ENCODE peak calls at places on chromosome 3, in six cellular contexts. B is COR-L47, K is cerebellar cortex, S is EH, I is memory B cell, N is G401. Y is an unnamed sample.
A peak's percentile ranks its signal among the peaks of the same experiment; 100 is the strongest.

GRCh38 chr3:155778441-155778840 is 27.6 kb downstream of the C3orf33 start:
- DNase-seq in B (no peak), K (no peak), S (peak; percentile 39), I (no peak), N (no peak), Y (no peak)

GRCh38 chr3:188901126-188901525 is 270.6 kb upstream of the TPRG1 start:
- DNase-seq in B (no peak), K (no peak), S (peak; percentile 77), I (no peak), N (no peak), Y (no peak)

GRCh38 chr3:140050396-140050795 is 115.4 kb downstream of the CLSTN2 start:
- DNase-seq in B (no peak), K (no peak), S (no peak), I (no peak), N (no peak), Y (no peak)

GRCh38 chr3:81462921-81463320 is 298.5 kb downstream of the GBE1 start:
- DNase-seq in B (no peak), K (no peak), S (no peak), I (no peak), N (no peak), Y (no peak)

GRCh38 chr3:196518999-196519737 is 4.0 kb upstream of the SMCO1 start:
- DNase-seq in B (peak; percentile 74), K (peak; percentile 75), S (peak; percentile 78), I (no peak), N (peak; percentile 45), Y (peak; percentile 93)

GRCh38 chr3:10370429-10370828 is 49.5 kb upstream of the SEC13 start:
- DNase-seq in B (no peak), K (peak; percentile 57), S (peak; percentile 72), I (no peak), N (peak; percentile 71), Y (peak; percentile 10)

GRCh38 chr3:160395297-160395696 is 3.7 kb downstream of the IFT80 start:
- DNase-seq in B (no peak), K (peak; percentile 40), S (peak; percentile 86), I (no peak), N (peak; percentile 18), Y (no peak)

GRCh38 chr3:45110185-45110833 is 35.9 kb downstream of the CDCP1 start:
- DNase-seq in B (no peak), K (no peak), S (peak; percentile 40), I (no peak), N (no peak), Y (peak; percentile 78)

GRCh38 chr3:71305246-71306206 is 278.0 kb downstream of the FOXP1 start:
- DNase-seq in B (peak; percentile 4), K (no peak), S (no peak), I (no peak), N (no peak), Y (peak; percentile 21)

GRCh38 chr3:159770998-159771397 is 217.6 kb upstream of the IL12A start:
- DNase-seq in B (no peak), K (no peak), S (peak; percentile 70), I (no peak), N (no peak), Y (no peak)

GRCh38 chr3:127768346-127769008 is 53.8 kb downstream of the MGLL start:
- DNase-seq in B (no peak), K (no peak), S (peak; percentile 98), I (no peak), N (no peak), Y (no peak)

GRCh38 chr3:11554236-11554610 is 89.5 kb downstream of the VGLL4 start:
- DNase-seq in B (no peak), K (no peak), S (no peak), I (no peak), N (no peak), Y (no peak)

GRCh38 chr3:12188328-12188648 is 29.6 kb upstream of the TIMP4 start:
- DNase-seq in B (no peak), K (no peak), S (no peak), I (no peak), N (no peak), Y (no peak)

GRCh38 chr3:10215578-10216368 is 32.5 kb upstream of the TATDN2 start:
- DNase-seq in B (no peak), K (no peak), S (no peak), I (no peak), N (no peak), Y (no peak)